ENCODE peak calls at places on chromosomes 4 and X, in seven cellular contexts. I is osteoblast, M is AG09309, T is A549, Y is GM12865, O is astrocyte of the cerebellum, H is lung. A is an unnamed sample.

GRCh38 chr4:7542781-7543180 is 108.1 kb upstream of the PSAPL1 start:
- DNase-seq in I (no peak), O (no peak), M (no peak), T (no peak), Y (no peak), H (no peak), A (no peak)

GRCh38 chrX:129682979-129683378 is 28.2 kb upstream of the APLN start:
- DNase-seq in T (no peak), O (no peak), M (no peak), H (no peak), I (no peak), Y (no peak), A (no peak)

GRCh38 chr4:52643846-52644245 is 15.3 kb downstream of the USP46 start:
- DNase-seq in I (no peak), H (peak), M (no peak), T (no peak), Y (peak), O (peak), A (no peak)

GRCh38 chr4:2266181-2266580 is 4.3 kb upstream of the MXD4 start:
- DNase-seq in T (no peak), H (no peak), I (peak), M (peak), Y (no peak), O (no peak), A (no peak)

GRCh38 chrX:29926659-29927058 is 288.7 kb upstream of the MAGEB2 start:
- DNase-seq in M (no peak), H (no peak), I (no peak), O (no peak), Y (no peak), T (no peak), A (no peak)

GRCh38 chr4:140243345-140243753 is 89.4 kb upstream of the MAML3 start:
- DNase-seq in O (no peak), M (no peak), H (no peak), Y (peak), I (no peak), T (no peak), A (no peak)

GRCh38 chrX:107503996-107504395 is 54.5 kb downstream of the FRMPD3 start:
- DNase-seq in O (no peak), H (no peak), I (no peak), Y (no peak), M (no peak), T (no peak), A (no peak)

GRCh38 chr4:40788338-40788737 is 38.6 kb downstream of the NSUN7 start:
- DNase-seq in I (no peak), T (no peak), O (no peak), H (no peak), M (no peak), Y (no peak), A (no peak)

GRCh38 chr4:38231626-38232025 is 271.4 kb downstream of the PTTG2 start:
- DNase-seq in H (no peak), T (no peak), M (no peak), Y (no peak), I (no peak), O (no peak), A (no peak)

GRCh38 chrX:37420756-37421155 is 71.6 kb downstream of the PRRG1 start:
- DNase-seq in I (no peak), T (no peak), Y (no peak), O (no peak), M (no peak), H (no peak), A (no peak)

GRCh38 chr4:141642711-141643110 is 6.3 kb downstream of the IL15 start:
- DNase-seq in Y (no peak), O (no peak), H (no peak), T (peak), M (no peak), I (no peak), A (no peak)

GRCh38 chr4:152462715-152463114 is 73.2 kb downstream of the FBXW7 start:
- DNase-seq in H (no peak), O (no peak), I (peak), Y (no peak), M (no peak), T (no peak), A (no peak)

GRCh38 chrX:22220941-22221340 is 51.8 kb upstream of the CBLL2 start:
- DNase-seq in Y (no peak), M (no peak), H (no peak), T (peak), O (no peak), I (no peak), A (peak)

GRCh38 chrX:63561425-63561824 is 210.3 kb upstream of the SPIN4 start:
- DNase-seq in M (no peak), T (no peak), I (no peak), O (no peak), H (no peak), Y (peak), A (no peak)

GRCh38 chrX:19177710-19178109 is 55.4 kb upstream of the ADGRG2 start:
- DNase-seq in M (no peak), T (no peak), O (no peak), H (no peak), Y (no peak), I (no peak), A (no peak)

GRCh38 chr4:39636786-39637185 is 1.9 kb downstream of the SMIM14 start:
- DNase-seq in I (no peak), Y (peak), M (no peak), T (no peak), H (no peak), O (no peak), A (no peak)

GRCh38 chr4:183443609-183444148 is 757 bp upstream of the CDKN2AIP start:
- DNase-seq in Y (no peak), M (no peak), O (peak), I (no peak), T (no peak), H (no peak), A (no peak)

GRCh38 chr4:120653790-120654189 is 268.7 kb downstream of the PRDM5 start:
- DNase-seq in O (no peak), T (no peak), I (no peak), Y (no peak), M (no peak), H (no peak), A (no peak)

GRCh38 chr4:152359208-152360044 is 176.5 kb downstream of the FBXW7 start:
- DNase-seq in H (no peak), T (no peak), I (no peak), O (no peak), M (no peak), Y (peak), A (no peak)

GRCh38 chr4:86967798-86968197 is 33.0 kb downstream of the AFF1 start:
- DNase-seq in T (no peak), H (no peak), O (no peak), Y (no peak), M (no peak), I (no peak), A (no peak)

GRCh38 chr4:164977243-164978164 is at the start of gene TRIM61:
- DNase-seq in H (peak), T (no peak), Y (peak), O (no peak), M (no peak), I (peak), A (no peak)

GRCh38 chr4:145731026-145731425 is 51.1 kb downstream of the C4orf51 start:
- DNase-seq in T (peak), Y (no peak), O (no peak), M (no peak), I (peak), H (no peak), A (peak)

GRCh38 chrX:33726281-33727160 is 405.6 kb downstream of the FAM47A start:
- DNase-seq in M (no peak), I (no peak), H (no peak), Y (no peak), O (no peak), T (no peak), A (no peak)

GRCh38 chrX:33725556-33726232 is 406.4 kb downstream of the FAM47A start:
- DNase-seq in O (no peak), I (no peak), M (no peak), Y (no peak), H (no peak), T (peak), A (no peak)

GRCh38 chrX:33721927-33722326 is 410.2 kb downstream of the FAM47A start:
- DNase-seq in M (no peak), Y (no peak), T (no peak), I (no peak), H (no peak), O (no peak), A (no peak)
- TF ChIP-seq CTCF in M (no peak), Y (no peak), T (no peak), I (no peak), H (no peak), O (no peak), A (no peak)

GRCh38 chr4:21304061-21304541 is 603.8 kb downstream of the PACRGL start:
- DNase-seq in H (no peak), T (no peak), I (no peak), O (no peak), Y (no peak), M (no peak), A (no peak)
- H3K4me3 ChIP-seq in H (no peak), T (no peak), I (no peak), O (peak), Y (no peak), M (no peak), A (no peak)

DNA sequence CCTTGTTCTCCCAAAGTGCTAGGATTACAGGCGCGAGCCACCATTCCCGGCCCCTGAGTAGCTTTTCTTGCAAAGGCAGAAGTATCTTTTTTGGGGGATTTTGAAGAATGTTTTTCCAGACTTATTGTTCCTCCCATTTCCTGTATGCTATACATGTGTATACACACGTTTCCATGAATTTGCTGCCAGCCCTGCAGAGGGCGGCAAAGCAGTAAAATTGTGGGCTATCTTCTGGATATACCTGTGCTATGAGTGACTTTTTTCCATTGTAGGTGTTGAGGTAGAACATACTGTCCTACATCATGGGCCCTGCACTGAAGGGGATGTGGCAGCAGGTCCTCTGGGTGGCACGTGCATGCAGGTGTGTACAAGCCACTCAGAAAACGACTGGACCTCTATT is 16.9 kb upstream of the MED28 start:
- DNase-seq in I (no peak), O (no peak), M (no peak), T (peak), Y (no peak), H (no peak), A (no peak)
- TF ChIP-seq CTCF in I (peak), O (peak), M (peak), T (peak), Y (no peak), H (no peak), A (peak)

GRCh38 chrX:153667281-153667831 is 6.3 kb downstream of the PNCK start:
- DNase-seq in M (no peak), Y (no peak), T (no peak), H (no peak), I (peak), O (no peak), A (no peak)
- H3K4me3 ChIP-seq in M (peak), Y (no peak), T (peak), H (no peak), I (no peak), O (no peak), A (peak)

GRCh38 chrX:100685997-100686305 is 42.0 kb downstream of the SRPX2 start:
- DNase-seq in I (no peak), M (no peak), O (no peak), H (no peak), T (no peak), Y (no peak), A (no peak)
- TF ChIP-seq CTCF in I (no peak), M (no peak), O (no peak), H (no peak), T (no peak), Y (no peak), A (no peak)

GRCh38 chr4:70925899-70926635 is 23.9 kb downstream of the MOB1B start:
- DNase-seq in O (no peak), Y (peak), M (no peak), T (no peak), H (no peak), I (no peak), A (no peak)
- H3K4me3 ChIP-seq in O (no peak), Y (no peak), M (no peak), T (no peak), H (no peak), I (no peak), A (no peak)